ENCODE peak calls at places on chromosomes 6 and 20, in five cellular contexts. O is gastrocnemius medialis, Q is stomach, D is Panc1, G is OCI-LY7. T is an unnamed sample.

GRCh38 chr20:39326050-39326449 is 363.9 kb downstream of the DHX35 start:
- DNase-seq in D (no peak), O (no peak), G (no peak), Q (no peak), T (no peak)

GRCh38 chr6:132764370-132764769 is 6.7 kb upstream of the VNN2 start:
- DNase-seq in D (no peak), Q (peak; percentile 52), O (no peak), G (no peak), T (peak; percentile 91)

GRCh38 chr20:31705598-31706597 is 16.8 kb downstream of the BCL2L1 start:
- DNase-seq in D (no peak), O (no peak), G (peak; percentile 89), Q (no peak), T (no peak)

GRCh38 chr6:148999921-149000589 is 253.2 kb downstream of the UST start:
- DNase-seq in D (no peak), O (peak; percentile 58), Q (peak; percentile 38), G (no peak), T (peak; percentile 25)

GRCh38 chr6:20705741-20706140 is 171.5 kb downstream of the CDKAL1 start:
- DNase-seq in Q (no peak), D (no peak), O (no peak), G (no peak), T (no peak)

GRCh38 chr6:75171151-75171550 is 34.7 kb downstream of the COL12A1 start:
- DNase-seq in G (no peak), D (no peak), Q (no peak), O (no peak), T (no peak)

GRCh38 chr6:99099243-99099642 is 151.5 kb upstream of the FBXL4 start:
- DNase-seq in Q (no peak), O (no peak), G (no peak), D (no peak), T (no peak)

GRCh38 chr20:823326-823902 is 10.1 kb upstream of the FAM110A start:
- DNase-seq in O (no peak), G (no peak), Q (peak; percentile 16), D (no peak), T (no peak)

GRCh38 chr20:53621482-53622246 is 28.0 kb upstream of the ZNF217 start:
- DNase-seq in O (peak; percentile 56), G (peak; percentile 45), Q (peak; percentile 65), D (peak; percentile 92), T (peak; percentile 82)

GRCh38 chr6:66655420-66655819 is 948.4 kb upstream of the EYS start:
- DNase-seq in G (no peak), D (no peak), Q (no peak), O (no peak), T (no peak)

GRCh38 chr20:12306107-12306506 is 388.4 kb downstream of the BTBD3 start:
- DNase-seq in O (no peak), Q (no peak), D (no peak), G (no peak), T (no peak)

GRCh38 chr20:16064991-16065707 is 508.1 kb downstream of the KIF16B start:
- DNase-seq in O (no peak), G (no peak), Q (no peak), D (no peak), T (no peak)

GRCh38 chr20:53750827-53751393 is 157.3 kb upstream of the ZNF217 start:
- DNase-seq in Q (peak; percentile 25), O (no peak), D (no peak), G (peak; percentile 37), T (no peak)

GRCh38 chr20:53691811-53692192 is 98.2 kb upstream of the ZNF217 start:
- DNase-seq in G (no peak), Q (no peak), D (no peak), O (no peak), T (no peak)

GRCh38 chr6:157063176-157063934 is 260.0 kb downstream of the TMEM242 start:
- DNase-seq in O (no peak), Q (no peak), G (no peak), D (no peak), T (peak; percentile 14)

GRCh38 chr6:52221302-52221701 is 23.0 kb downstream of the IL17F start:
- DNase-seq in O (no peak), Q (no peak), D (no peak), G (no peak), T (no peak)

GRCh38 chr6:3575701-3576100 is 118.9 kb upstream of the SLC22A23 start:
- DNase-seq in D (no peak), O (no peak), Q (no peak), G (no peak), T (no peak)

GRCh38 chr6:151313060-151313459 is 73.3 kb downstream of the AKAP12 start:
- DNase-seq in Q (no peak), G (no peak), O (no peak), D (no peak), T (no peak)

GRCh38 chr20:31712564-31713311 is 9.9 kb downstream of the BCL2L1 start:
- DNase-seq in D (no peak), Q (peak; percentile 92), O (peak; percentile 97), G (no peak), T (peak; percentile 95)

GRCh38 chr6:52779237-52779636 is 16.0 kb upstream of the GSTA2 start:
- DNase-seq in D (no peak), O (no peak), Q (no peak), G (no peak), T (no peak)

GRCh38 chr6:20686142-20686541 is 151.9 kb downstream of the CDKAL1 start:
- DNase-seq in G (no peak), O (no peak), D (no peak), Q (no peak), T (no peak)

GRCh38 chr20:35497320-35497719 is 32.1 kb downstream of the C20orf173 start:
- DNase-seq in Q (no peak), D (no peak), G (no peak), O (no peak), T (no peak)

GRCh38 chr20:35496481-35496880 is 33.0 kb downstream of the C20orf173 start:
- DNase-seq in G (no peak), D (no peak), Q (no peak), O (no peak), T (no peak)

GRCh38 chr20:35502352-35502751 is 27.1 kb downstream of the C20orf173 start:
- DNase-seq in G (peak; percentile 93), D (no peak), O (no peak), Q (no peak), T (no peak)

GRCh38 chr20:35499271-35499670 is 30.2 kb downstream of the C20orf173 start:
- DNase-seq in O (no peak), G (no peak), Q (no peak), D (no peak), T (no peak)

DNA sequence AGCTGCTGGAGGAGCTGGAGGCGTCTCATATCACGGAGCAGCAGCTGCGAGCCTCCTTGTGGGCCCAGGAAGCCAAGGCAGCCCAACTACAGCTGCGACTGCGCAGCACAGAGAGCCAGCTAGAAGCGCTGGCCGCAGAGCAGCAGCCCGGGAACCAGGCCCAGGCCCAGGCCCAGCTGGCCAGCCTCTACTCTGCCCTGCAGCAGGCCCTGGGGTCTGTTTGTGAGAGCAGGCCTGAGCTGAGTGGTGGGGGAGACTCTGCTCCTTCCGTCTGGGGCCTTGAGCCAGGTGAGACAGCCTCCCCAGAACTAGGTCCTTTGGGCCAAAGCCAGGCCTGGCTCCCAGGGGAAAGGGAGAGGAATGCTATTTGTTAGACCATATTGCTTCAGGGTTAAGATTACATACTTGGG is 31.7 kb downstream of the C20orf173 start:
- DNase-seq in G (no peak), Q (no peak), O (peak; percentile 91), D (no peak), T (no peak)
- H3K36me3 ChIP-seq in G (peaks cover 91% of the 10 kb centered on the region), Q (peaks cover 100% of the 10 kb centered on the region), O (peaks cover 67% of the 10 kb centered on the region), D (peaks cover 8% of the 10 kb centered on the region), T (peaks cover 16% of the 10 kb centered on the region)

GRCh38 chr20:56817780-56818675 is 188.9 kb downstream of the TFAP2C start:
- DNase-seq in Q (no peak), O (no peak), G (no peak), D (no peak), T (no peak)
- TF ChIP-seq CTCF in Q (no peak), O (no peak), G (peak; percentile 68), D (peak; percentile 47), T (peak; percentile 50)

DNA sequence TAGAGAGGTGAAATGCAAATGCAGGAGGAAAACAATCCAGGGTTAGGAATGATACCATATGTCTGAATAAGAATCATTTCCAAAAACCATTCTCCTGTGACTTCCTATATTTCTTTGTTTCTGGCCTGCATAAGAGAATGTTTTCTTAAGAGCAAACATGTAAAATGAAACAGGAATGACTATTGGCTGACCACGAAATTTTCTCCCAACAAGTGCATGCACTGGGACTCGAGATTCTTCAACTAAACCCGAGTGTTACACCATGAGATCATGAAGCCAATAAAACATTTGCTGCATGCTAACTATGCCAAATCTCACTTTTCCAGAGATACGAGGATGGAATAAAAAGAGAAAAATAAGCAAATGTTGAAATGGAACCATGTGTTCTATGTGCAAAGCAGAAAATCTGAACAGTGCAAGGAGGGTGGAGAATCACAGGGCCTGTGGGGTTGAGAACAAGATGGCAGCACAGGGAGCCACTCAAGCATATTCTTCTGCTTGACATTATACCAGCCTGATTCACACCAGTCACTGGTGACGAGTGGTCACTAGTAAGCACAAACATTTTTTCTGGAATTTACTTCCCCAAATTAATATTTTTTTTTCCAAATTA is 212.2 kb upstream of the FOXA2 start:
- DNase-seq in O (no peak), G (no peak), Q (no peak), D (no peak), T (no peak)
- H3K4me1 ChIP-seq in O (no peaks in the 10 kb centered on the region), G (no peaks in the 10 kb centered on the region), Q (peaks cover 30% of the 10 kb centered on the region), D (no peaks in the 10 kb centered on the region), T (peaks cover 56% of the 10 kb centered on the region)

GRCh38 chr6:38542031-38542430 is 97.7 kb downstream of the BTBD9 start:
- DNase-seq in O (no peak), D (no peak), Q (no peak), G (no peak), T (no peak)
- H3K36me3 ChIP-seq in O (no peaks in the 10 kb centered on the region), D (no peaks in the 10 kb centered on the region), Q (no peaks in the 10 kb centered on the region), G (no peaks in the 10 kb centered on the region), T (no peaks in the 10 kb centered on the region)

GRCh38 chr6:6674872-6675271 is 86.4 kb downstream of the LY86 start:
- DNase-seq in O (no peak), D (no peak), Q (no peak), G (peak; percentile 27), T (no peak)
- TF ChIP-seq CTCF in O (no peak), D (peak; percentile 60), Q (no peak), G (peak; percentile 77), T (peak; percentile 30)

GRCh38 chr20:44733341-44734069 is 12.2 kb upstream of the KCNK15 start:
- DNase-seq in Q (peak; percentile 81), O (peak; percentile 70), G (peak; percentile 68), D (peak; percentile 83), T (peak; percentile 55)
- H3K4me1 ChIP-seq in Q (peaks cover 41% of the 10 kb centered on the region), O (peaks cover 30% of the 10 kb centered on the region), G (peaks cover 27% of the 10 kb centered on the region), D (peaks cover 53% of the 10 kb centered on the region), T (peaks cover 45% of the 10 kb centered on the region)